ENCODE peak calls at places on chromosomes 5 and 9, in nine cellular contexts. Z is lower leg skin; E is stimulated activated naive CD8-positive, alpha-beta T cell treated with anti-CD3 and anti-CD28 coated beads, Interleukin-15, Interleukin-2, amounts not matched to agents 100 U/mL and 50 U/mL, for 24 hours; S is NCI-H2081; R is thoracic aorta; N is non-pigmented ciliary epithelial cell; T is T-cell; Q is type B pancreatic cell; X is COR-L47. W is an unnamed sample.
A peak's percentile ranks its signal among the peaks of the same experiment; 100 is the strongest.

GRCh38 chr5:170441385-170441784 is 52.2 kb upstream of the KCNMB1 start:
- DNase-seq in Q (peak; percentile 18), R (no peak), X (no peak), T (no peak), E (no peak), N (no peak), S (no peak), Z (no peak), W (no peak)

GRCh38 chr5:41256400-41256799 is 43.1 kb upstream of the C6 start:
- DNase-seq in Q (no peak), N (no peak), R (no peak), E (no peak), S (no peak), T (no peak), Z (no peak), X (no peak), W (no peak)

GRCh38 chr5:92508271-92508670 is 1072.7 kb downstream of the NR2F1-AS1 start:
- DNase-seq in S (no peak), E (no peak), X (no peak), N (no peak), R (no peak), Z (no peak), T (no peak), Q (no peak), W (no peak)

GRCh38 chr5:181051841-181052525 is 11.9 kb downstream of the BTNL9 start:
- DNase-seq in S (no peak), X (no peak), T (no peak), N (no peak), Q (no peak), R (no peak), Z (no peak), E (no peak), W (no peak)

GRCh38 chr9:119726035-119726434 is 356.8 kb upstream of the BRINP1 start:
- DNase-seq in Q (no peak), E (no peak), S (no peak), T (no peak), R (no peak), N (no peak), X (no peak), Z (no peak), W (no peak)

GRCh38 chr5:133612021-133612860 is at the start of gene FSTL4:
- DNase-seq in S (peak; percentile 63), Z (no peak), Q (no peak), R (no peak), X (peak; percentile 84), N (no peak), T (no peak), E (peak; percentile 46), W (peak; percentile 82)

GRCh38 chr5:33166522-33166921 is 274.2 kb upstream of the TARS1 start:
- DNase-seq in E (no peak), Q (no peak), N (no peak), T (no peak), R (no peak), X (no peak), Z (no peak), S (no peak), W (no peak)

GRCh38 chr9:132351404-132352050 is 3.3 kb downstream of the SETX start:
- DNase-seq in E (no peak), X (no peak), R (no peak), Z (no peak), T (no peak), S (no peak), N (no peak), Q (no peak), W (no peak)

GRCh38 chr9:78932849-78933627 is 636.1 kb downstream of the PSAT1 start:
- DNase-seq in N (peak; percentile 59), Z (no peak), E (no peak), R (no peak), S (no peak), T (no peak), X (no peak), Q (no peak), W (no peak)